ENCODE peak calls at places on chromosome 2, in eight cellular contexts. I, T, Y, V, W, L, D and R are unnamed samples. For H3K36me3, the result is how much of the 10 kb centered on the place peaks cover.

GRCh38 chr2:40625849-40626248 is 174.0 kb upstream of the SLC8A1 start:
- DNase-seq in W (no peak), I (no peak), D (no peak), T (peak), L (no peak), V (no peak), Y (no peak), R (no peak)

GRCh38 chr2:211654211-211654780 is 884.3 kb downstream of the ERBB4 start:
- DNase-seq in L (no peak), W (no peak), I (no peak), T (no peak), Y (no peak), D (no peak), V (no peak), R (no peak)

GRCh38 chr2:31069926-31070325 is 68.3 kb downstream of the GALNT14 start:
- DNase-seq in T (no peak), W (no peak), Y (no peak), L (no peak), V (no peak), I (no peak), D (no peak), R (no peak)

GRCh38 chr2:46460991-46461715 is 18.2 kb upstream of the TMEM247 start:
- DNase-seq in T (peak), D (peak), W (peak), L (no peak), V (peak), Y (peak), I (peak), R (peak)

GRCh38 chr2:205563646-205564045 is 118.7 kb upstream of the NRP2 start:
- DNase-seq in V (no peak), D (no peak), W (no peak), I (peak), Y (no peak), L (no peak), T (no peak), R (peak)

GRCh38 chr2:197919487-197919886 is 115.1 kb downstream of the PLCL1 start:
- DNase-seq in T (no peak), L (no peak), D (no peak), Y (no peak), V (no peak), I (no peak), W (no peak), R (no peak)

GRCh38 chr2:237441605-237442004 is 27.6 kb upstream of the COL6A3 start:
- DNase-seq in D (peak), I (no peak), Y (no peak), T (peak), V (no peak), W (no peak), L (no peak), R (no peak)

GRCh38 chr2:9739508-9739907 is 103.8 kb upstream of the TAF1B start:
- DNase-seq in L (no peak), I (no peak), Y (no peak), T (peak), V (peak), D (peak), W (peak), R (peak)

GRCh38 chr2:99980200-99980599 is 162.2 kb downstream of the AFF3 start:
- DNase-seq in Y (no peak), L (no peak), V (no peak), T (peak), W (no peak), I (no peak), D (no peak), R (no peak)

GRCh38 chr2:21067125-21067524 is 23.3 kb upstream of the APOB start:
- DNase-seq in Y (no peak), L (no peak), I (no peak), V (no peak), T (no peak), W (no peak), D (no peak), R (no peak)

GRCh38 chr2:178782236-178782635 is 25.0 kb downstream of the TTN start:
- DNase-seq in D (no peak), Y (no peak), T (no peak), L (no peak), I (no peak), W (no peak), V (no peak), R (no peak)
- H3K36me3 ChIP-seq in D (under half), Y (under half), T (under half), L (under half), I (under half), W (under half), V (half or more), R (under half)

GRCh38 chr2:25269234-25269633 is 72.5 kb downstream of the DNMT3A start:
- DNase-seq in Y (no peak), T (no peak), D (no peak), L (no peak), W (no peak), V (no peak), I (no peak), R (no peak)
- H3K36me3 ChIP-seq in Y (under half), T (under half), D (under half), L (under half), W (under half), V (under half), I (under half), R (under half)

DNA sequence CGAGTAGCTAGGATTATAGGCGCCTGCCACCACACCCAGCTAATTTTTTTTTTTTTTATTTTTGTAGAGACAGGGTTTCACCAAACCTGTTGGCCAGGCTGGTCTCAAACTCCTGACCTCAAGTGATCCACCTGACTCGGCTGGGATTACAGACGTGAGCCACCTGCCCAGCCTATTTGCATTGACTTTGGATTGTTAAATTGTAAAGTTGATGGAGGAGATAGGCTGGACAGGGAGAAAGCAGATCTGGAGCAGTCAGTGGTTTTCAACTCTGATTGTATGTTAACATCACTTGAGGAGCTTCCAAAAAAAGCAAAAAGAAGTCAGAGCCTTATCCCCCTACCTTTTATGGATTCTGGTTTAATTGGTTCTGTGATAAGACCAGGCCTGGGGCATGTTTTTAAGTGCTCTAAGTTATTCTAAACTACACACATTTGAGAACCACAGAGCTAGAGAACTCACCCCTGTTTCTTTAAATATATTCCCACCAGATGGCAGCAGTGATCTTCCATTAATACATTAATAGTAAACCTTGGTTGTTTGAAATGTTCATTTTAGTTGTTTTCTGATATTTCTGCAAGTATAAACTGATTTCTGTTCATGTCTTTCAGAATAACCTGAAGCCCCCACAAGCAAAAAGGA is 7.5 kb downstream of the C2orf49 start:
- DNase-seq in W (no peak), D (no peak), V (no peak), T (peak), I (no peak), L (no peak), Y (no peak), R (no peak)
- H3K36me3 ChIP-seq in W (half or more), D (half or more), V (half or more), T (half or more), I (half or more), L (half or more), Y (half or more), R (under half)

GRCh38 chr2:86211796-86212188 is 12.5 kb downstream of the MRPL35 start:
- DNase-seq in L (no peak), I (no peak), Y (no peak), T (no peak), W (no peak), D (no peak), V (no peak), R (no peak)

GRCh38 chr2:86213056-86213455 is 13.8 kb downstream of the MRPL35 start:
- DNase-seq in L (no peak), W (no peak), D (no peak), I (no peak), T (no peak), Y (no peak), V (no peak), R (no peak)

GRCh38 chr2:86214503-86214832 is 15.2 kb downstream of the MRPL35 start:
- DNase-seq in Y (no peak), L (no peak), V (no peak), I (no peak), D (no peak), W (no peak), T (no peak), R (no peak)

GRCh38 chr2:86213699-86214502 is 14.6 kb downstream of the MRPL35 start:
- DNase-seq in W (no peak), Y (no peak), I (no peak), T (no peak), L (no peak), D (no peak), V (peak), R (peak)

DNA sequence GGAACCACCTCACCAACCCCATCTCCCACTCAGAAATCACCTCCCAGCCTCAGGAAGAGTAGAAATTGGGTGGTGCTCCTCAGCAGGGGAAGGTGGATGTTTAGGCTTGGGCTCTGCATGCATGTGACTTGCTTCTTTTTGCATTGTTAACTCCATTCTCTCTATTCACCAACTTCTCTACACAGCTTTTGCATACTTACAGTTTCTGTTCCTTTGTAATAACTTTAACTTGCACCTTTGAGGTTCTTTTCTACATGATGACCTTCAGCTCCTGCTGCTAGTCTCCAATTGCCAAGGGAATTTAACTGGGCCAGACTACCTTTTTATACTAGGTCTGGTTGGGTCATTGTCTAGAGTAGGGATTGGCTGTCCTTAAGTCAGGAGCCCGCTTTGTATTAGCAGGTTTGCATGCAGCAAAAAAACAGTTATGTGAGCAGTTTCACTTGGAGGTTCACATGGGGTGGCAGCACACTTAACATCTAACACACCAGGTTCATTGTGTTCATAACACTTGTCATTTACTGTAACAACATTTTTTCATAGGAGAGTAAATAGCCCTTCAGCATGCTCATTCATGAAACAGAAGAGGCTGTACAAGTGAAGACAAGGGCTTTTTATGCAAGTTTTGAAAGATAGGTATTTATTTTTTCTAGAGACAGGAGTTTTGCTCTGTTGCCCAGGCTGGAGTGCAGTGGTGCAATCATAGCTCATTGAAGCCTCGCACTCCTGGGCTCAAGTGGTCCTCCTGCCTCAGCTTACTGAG is 12.0 kb downstream of the MRPL35 start:
- DNase-seq in Y (no peak), W (no peak), I (no peak), D (no peak), L (no peak), V (peak), T (no peak), R (no peak)
- H3K36me3 ChIP-seq in Y (half or more), W (half or more), I (under half), D (half or more), L (half or more), V (half or more), T (under half), R (under half)

DNA sequence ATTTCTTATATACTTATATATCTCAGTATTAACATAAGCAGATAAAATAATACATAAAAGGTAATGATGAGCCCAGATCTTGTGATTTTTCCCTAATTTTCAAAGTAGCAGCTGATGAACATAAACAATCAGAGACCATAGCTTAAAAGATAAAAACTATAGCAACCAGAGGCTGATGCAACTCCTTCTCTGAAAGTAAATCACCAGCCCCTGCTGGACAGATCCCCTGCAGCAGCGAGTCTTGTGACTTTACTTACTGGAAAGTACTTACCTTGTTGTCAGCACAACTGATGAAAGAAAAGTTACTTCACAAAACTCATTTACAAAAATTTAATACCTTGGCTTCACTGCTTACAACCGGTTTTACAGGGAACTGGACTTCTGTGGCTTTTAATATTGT is 67.3 kb downstream of the GORASP2 start:
- DNase-seq in D (no peak), Y (no peak), I (no peak), T (no peak), L (no peak), V (no peak), W (no peak), R (no peak)
- H3K36me3 ChIP-seq in D (under half), Y (half or more), I (half or more), T (half or more), L (under half), V (under half), W (under half), R (under half)

GRCh38 chr2:238446371-238446770 is 19.6 kb downstream of the ASB1 start:
- DNase-seq in W (no peak), D (no peak), Y (no peak), T (no peak), V (peak), I (no peak), L (peak), R (no peak)

GRCh38 chr2:238448031-238448955 is 21.6 kb downstream of the ASB1 start:
- DNase-seq in D (no peak), I (no peak), L (peak), W (no peak), Y (no peak), V (peak), T (no peak), R (no peak)

GRCh38 chr2:238450440-238450861 is 23.7 kb downstream of the ASB1 start:
- DNase-seq in L (peak), W (no peak), D (no peak), T (no peak), I (no peak), Y (no peak), V (peak), R (no peak)

GRCh38 chr2:238449241-238449640 is 22.5 kb downstream of the ASB1 start:
- DNase-seq in I (no peak), D (peak), V (no peak), W (no peak), T (no peak), Y (no peak), L (peak), R (no peak)

DNA sequence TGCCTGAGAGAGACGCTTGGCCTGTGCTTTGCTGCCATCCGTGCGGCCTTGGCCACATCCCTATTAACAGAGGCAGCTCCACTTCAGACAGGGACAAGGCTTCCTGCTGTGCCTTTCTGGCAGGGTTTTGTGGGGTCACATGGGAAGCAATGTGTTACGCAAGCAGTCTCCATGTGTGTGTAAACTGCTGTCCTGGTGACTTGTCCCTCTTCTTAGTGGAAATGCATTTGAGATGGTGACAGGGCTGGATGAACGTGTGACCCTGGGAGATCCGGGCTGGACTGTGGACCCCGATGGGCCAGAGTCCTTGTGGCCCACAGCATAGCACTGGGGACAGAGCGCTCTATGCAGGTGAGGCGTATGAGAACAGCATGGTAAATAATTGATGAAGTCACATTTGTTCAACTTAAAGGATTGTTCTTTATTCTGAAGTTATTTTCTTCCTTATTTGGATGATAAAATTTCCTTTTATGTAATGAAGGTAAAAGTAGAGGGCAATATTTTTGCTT is 23.2 kb downstream of the ASB1 start:
- DNase-seq in D (no peak), T (peak), I (no peak), W (peak), Y (no peak), L (peak), V (peak), R (no peak)
- H3K36me3 ChIP-seq in D (half or more), T (under half), I (half or more), W (half or more), Y (half or more), L (half or more), V (under half), R (under half)

GRCh38 chr2:106126705-106127281 is 67.3 kb downstream of the UXS1 start:
- DNase-seq in Y (no peak), D (no peak), W (no peak), V (no peak), L (no peak), I (no peak), T (no peak), R (no peak)

GRCh38 chr2:106124787-106125549 is 69.1 kb downstream of the UXS1 start:
- DNase-seq in Y (no peak), W (no peak), T (no peak), V (no peak), D (no peak), I (no peak), L (no peak), R (no peak)

GRCh38 chr2:106127282-106127771 is 66.8 kb downstream of the UXS1 start:
- DNase-seq in L (no peak), T (peak), W (no peak), D (no peak), I (no peak), Y (no peak), V (no peak), R (no peak)

GRCh38 chr2:106126295-106126694 is 67.8 kb downstream of the UXS1 start:
- DNase-seq in I (no peak), L (no peak), T (no peak), W (no peak), Y (no peak), D (no peak), V (no peak), R (no peak)

DNA sequence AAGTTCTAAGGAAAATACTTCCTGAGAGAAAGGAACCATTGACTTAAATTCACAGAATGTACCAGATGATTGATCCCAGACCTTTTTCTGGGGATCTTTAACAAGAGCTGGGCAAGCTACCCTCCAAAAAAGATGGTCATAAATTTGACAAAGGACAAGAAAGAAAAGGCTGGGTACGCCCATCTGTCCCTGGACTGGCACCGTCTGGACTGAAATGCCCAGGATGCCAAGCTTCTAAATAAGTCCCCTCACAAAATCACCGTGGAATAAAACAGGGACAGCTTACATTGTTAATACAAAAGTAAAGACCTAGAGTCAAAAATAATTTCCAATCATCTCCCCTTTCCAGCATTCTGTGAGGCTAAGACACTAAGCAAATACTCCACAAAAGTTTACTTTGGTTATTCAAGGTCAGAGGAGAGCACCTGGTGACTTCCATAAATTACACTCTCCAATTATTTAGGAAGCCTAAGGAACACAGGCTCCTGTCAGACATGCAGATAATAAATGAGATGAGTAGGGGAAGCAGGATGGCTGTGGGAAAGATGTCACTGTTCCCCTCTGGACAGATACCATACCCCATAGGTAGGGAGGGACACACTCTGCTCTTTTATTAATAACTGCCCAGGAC is 69.9 kb downstream of the UXS1 start:
- DNase-seq in D (no peak), Y (no peak), T (no peak), I (no peak), L (no peak), V (no peak), W (no peak), R (no peak)
- H3K36me3 ChIP-seq in D (half or more), Y (under half), T (under half), I (under half), L (under half), V (under half), W (under half), R (under half)